ENCODE peak calls at places on chromosomes 2 and 18, in six cellular contexts. One of them, this sample, is unnamed.

GRCh38 chr2:107380912-107381311 is 445.8 kb upstream of the RGPD4 start:
- DNase-seq in AG04449: no peak
- DNase-seq in T follicular helper cell: no peak
- DNase-seq in stimulated activated CD4-positive, alpha-beta T cell treated with anti-CD3 and anti-CD28 coated beads, TNF-alpha, amount 100 ng/mL, for 4 hours: no peak
- DNase-seq in activated CD4-positive, alpha-beta T cell treated with anti-CD3 and anti-CD28 coated beads for 1 hour: no peak
- DNase-seq in HFF-Myc: no peak
- DNase-seq in this sample: no peak

GRCh38 chr2:55403177-55403998 is 16.3 kb downstream of the CCDC88A start:
- DNase-seq in AG04449: no peak
- DNase-seq in T follicular helper cell: no peak
- DNase-seq in stimulated activated CD4-positive, alpha-beta T cell treated with anti-CD3 and anti-CD28 coated beads, TNF-alpha, amount 100 ng/mL, for 4 hours: no peak
- DNase-seq in activated CD4-positive, alpha-beta T cell treated with anti-CD3 and anti-CD28 coated beads for 1 hour: no peak
- DNase-seq in HFF-Myc: no peak
- DNase-seq in this sample: no peak

GRCh38 chr18:72738136-72738535 is 129.7 kb downstream of the NETO1 start:
- DNase-seq in AG04449: no peak
- DNase-seq in T follicular helper cell: no peak
- DNase-seq in stimulated activated CD4-positive, alpha-beta T cell treated with anti-CD3 and anti-CD28 coated beads, TNF-alpha, amount 100 ng/mL, for 4 hours: no peak
- DNase-seq in activated CD4-positive, alpha-beta T cell treated with anti-CD3 and anti-CD28 coated beads for 1 hour: no peak
- DNase-seq in HFF-Myc: no peak
- DNase-seq in this sample: no peak

GRCh38 chr2:127623388-127624320 is 22.3 kb upstream of the GPR17 start:
- DNase-seq in AG04449: no peak
- DNase-seq in T follicular helper cell: no peak
- DNase-seq in stimulated activated CD4-positive, alpha-beta T cell treated with anti-CD3 and anti-CD28 coated beads, TNF-alpha, amount 100 ng/mL, for 4 hours: no peak
- DNase-seq in activated CD4-positive, alpha-beta T cell treated with anti-CD3 and anti-CD28 coated beads for 1 hour: no peak
- DNase-seq in HFF-Myc: no peak
- DNase-seq in this sample: no peak

GRCh38 chr2:220764246-220764645 is 807.9 kb downstream of the EPHA4 start:
- DNase-seq in AG04449: no peak
- DNase-seq in T follicular helper cell: no peak
- DNase-seq in stimulated activated CD4-positive, alpha-beta T cell treated with anti-CD3 and anti-CD28 coated beads, TNF-alpha, amount 100 ng/mL, for 4 hours: no peak
- DNase-seq in activated CD4-positive, alpha-beta T cell treated with anti-CD3 and anti-CD28 coated beads for 1 hour: no peak
- DNase-seq in HFF-Myc: no peak
- DNase-seq in this sample: no peak

GRCh38 chr2:65766768-65767267 is 334.4 kb upstream of the SPRED2 start:
- DNase-seq in AG04449: no peak
- DNase-seq in T follicular helper cell: no peak
- DNase-seq in stimulated activated CD4-positive, alpha-beta T cell treated with anti-CD3 and anti-CD28 coated beads, TNF-alpha, amount 100 ng/mL, for 4 hours: no peak
- DNase-seq in activated CD4-positive, alpha-beta T cell treated with anti-CD3 and anti-CD28 coated beads for 1 hour: no peak
- DNase-seq in HFF-Myc: no peak
- DNase-seq in this sample: no peak

GRCh38 chr2:46490521-46491141 is 11.3 kb downstream of the TMEM247 start:
- DNase-seq in AG04449: no peak
- DNase-seq in T follicular helper cell: no peak
- DNase-seq in stimulated activated CD4-positive, alpha-beta T cell treated with anti-CD3 and anti-CD28 coated beads, TNF-alpha, amount 100 ng/mL, for 4 hours: no peak
- DNase-seq in activated CD4-positive, alpha-beta T cell treated with anti-CD3 and anti-CD28 coated beads for 1 hour: no peak
- DNase-seq in HFF-Myc: no peak
- DNase-seq in this sample: no peak

GRCh38 chr2:157087373-157088005 is 170.0 kb upstream of the GALNT5 start:
- DNase-seq in AG04449: peak; percentile 1
- DNase-seq in T follicular helper cell: no peak
- DNase-seq in stimulated activated CD4-positive, alpha-beta T cell treated with anti-CD3 and anti-CD28 coated beads, TNF-alpha, amount 100 ng/mL, for 4 hours: no peak
- DNase-seq in activated CD4-positive, alpha-beta T cell treated with anti-CD3 and anti-CD28 coated beads for 1 hour: no peak
- DNase-seq in HFF-Myc: no peak
- DNase-seq in this sample: peak; percentile 36

GRCh38 chr2:241308832-241309500 is 6.5 kb downstream of the HDLBP start:
- DNase-seq in AG04449: no peak
- DNase-seq in T follicular helper cell: no peak
- DNase-seq in stimulated activated CD4-positive, alpha-beta T cell treated with anti-CD3 and anti-CD28 coated beads, TNF-alpha, amount 100 ng/mL, for 4 hours: no peak
- DNase-seq in activated CD4-positive, alpha-beta T cell treated with anti-CD3 and anti-CD28 coated beads for 1 hour: no peak
- DNase-seq in HFF-Myc: no peak
- DNase-seq in this sample: no peak

GRCh38 chr2:235230809-235231601 is 262.8 kb upstream of the AGAP1 start:
- DNase-seq in AG04449: no peak
- DNase-seq in T follicular helper cell: no peak
- DNase-seq in stimulated activated CD4-positive, alpha-beta T cell treated with anti-CD3 and anti-CD28 coated beads, TNF-alpha, amount 100 ng/mL, for 4 hours: no peak
- DNase-seq in activated CD4-positive, alpha-beta T cell treated with anti-CD3 and anti-CD28 coated beads for 1 hour: no peak
- DNase-seq in HFF-Myc: no peak
- DNase-seq in this sample: peak; percentile 39

GRCh38 chr2:144389151-144389929 is 130.6 kb downstream of the ZEB2 start:
- DNase-seq in AG04449: no peak
- DNase-seq in T follicular helper cell: no peak
- DNase-seq in stimulated activated CD4-positive, alpha-beta T cell treated with anti-CD3 and anti-CD28 coated beads, TNF-alpha, amount 100 ng/mL, for 4 hours: no peak
- DNase-seq in activated CD4-positive, alpha-beta T cell treated with anti-CD3 and anti-CD28 coated beads for 1 hour: no peak
- DNase-seq in HFF-Myc: no peak
- DNase-seq in this sample: no peak

GRCh38 chr2:149611100-149611820 is 23.7 kb upstream of the MMADHC start:
- DNase-seq in AG04449: no peak
- DNase-seq in T follicular helper cell: no peak
- DNase-seq in stimulated activated CD4-positive, alpha-beta T cell treated with anti-CD3 and anti-CD28 coated beads, TNF-alpha, amount 100 ng/mL, for 4 hours: no peak
- DNase-seq in activated CD4-positive, alpha-beta T cell treated with anti-CD3 and anti-CD28 coated beads for 1 hour: no peak
- DNase-seq in HFF-Myc: no peak
- DNase-seq in this sample: no peak

GRCh38 chr2:45330617-45331016 is 280.4 kb downstream of the SRBD1 start:
- DNase-seq in AG04449: no peak
- DNase-seq in T follicular helper cell: no peak
- DNase-seq in stimulated activated CD4-positive, alpha-beta T cell treated with anti-CD3 and anti-CD28 coated beads, TNF-alpha, amount 100 ng/mL, for 4 hours: no peak
- DNase-seq in activated CD4-positive, alpha-beta T cell treated with anti-CD3 and anti-CD28 coated beads for 1 hour: no peak
- DNase-seq in HFF-Myc: no peak
- DNase-seq in this sample: peak; percentile 31